ENCODE peak calls at places on chromosome 18, in nine cellular contexts. X, R, T, F, B, A, S, Y and C are unnamed samples.

GRCh38 chr18:47215554-47216138 is 35.8 kb downstream of the SKOR2 start:
- DNase-seq in F (peak), T (no peak), S (no peak), A (peak), R (no peak), B (peak), Y (peak), X (peak), C (no peak)

GRCh38 chr18:76459687-76460350 is 35.2 kb downstream of the ZNF516 start:
- DNase-seq in F (peak), A (no peak), S (no peak), B (peak), X (peak), Y (peak), T (no peak), R (no peak), C (no peak)

GRCh38 chr18:39647627-39648502 is 2082.3 kb upstream of the CELF4 start:
- DNase-seq in A (no peak), F (peak), B (peak), S (no peak), Y (peak), X (peak), R (no peak), T (no peak), C (no peak)

GRCh38 chr18:74800098-74800497 is 202.4 kb downstream of the ZNF407 start:
- DNase-seq in B (no peak), T (no peak), F (no peak), S (no peak), Y (no peak), A (no peak), R (no peak), X (no peak), C (no peak)

GRCh38 chr18:34075963-34076860 is 148.5 kb downstream of the NOL4 start:
- DNase-seq in R (no peak), Y (no peak), T (no peak), B (no peak), A (no peak), S (no peak), F (no peak), X (no peak), C (no peak)

GRCh38 chr18:3447035-3447894 is 2.7 kb upstream of the TGIF1 start:
- DNase-seq in B (peak), F (peak), Y (no peak), R (peak), A (no peak), T (peak), X (peak), S (no peak), C (no peak)

GRCh38 chr18:70523035-70523797 is 234.4 kb downstream of the SOCS6 start:
- DNase-seq in S (no peak), T (no peak), B (no peak), Y (no peak), F (no peak), A (no peak), X (no peak), R (no peak), C (no peak)

GRCh38 chr18:808086-808485 is 4.0 kb downstream of the YES1 start:
- DNase-seq in T (no peak), Y (no peak), A (no peak), B (no peak), X (peak), R (no peak), F (no peak), S (no peak), C (no peak)

GRCh38 chr18:51194604-51195003 is 2.9 kb downstream of the MEX3C start:
- DNase-seq in A (no peak), R (no peak), B (no peak), T (no peak), Y (no peak), X (no peak), F (no peak), S (no peak), C (no peak)

GRCh38 chr18:75475228-75475627 is 47.7 kb upstream of the SMIM21 start:
- DNase-seq in S (no peak), Y (peak), R (no peak), T (no peak), F (peak), X (peak), A (no peak), B (peak), C (no peak)

GRCh38 chr18:35581555-35582309 is at the start of gene GALNT1:
- DNase-seq in B (peak), A (peak), T (no peak), F (no peak), X (peak), R (no peak), S (no peak), Y (no peak), C (no peak)

GRCh38 chr18:69349912-69350597 is 50.6 kb upstream of the DOK6 start:
- DNase-seq in Y (no peak), B (no peak), S (no peak), F (no peak), A (no peak), T (no peak), R (no peak), X (no peak), C (no peak)

GRCh38 chr18:46732201-46732600 is 24.7 kb downstream of the ST8SIA5 start:
- DNase-seq in F (no peak), T (no peak), R (no peak), X (no peak), S (no peak), A (no peak), B (no peak), Y (no peak), C (no peak)

GRCh38 chr18:66682855-66683322 is 79.0 kb upstream of the CDH19 start:
- DNase-seq in F (no peak), A (no peak), Y (no peak), X (no peak), B (no peak), R (no peak), T (no peak), S (no peak), C (no peak)

GRCh38 chr18:44778788-44779187 is 98.1 kb downstream of the SETBP1 start:
- DNase-seq in B (no peak), X (no peak), A (no peak), T (no peak), R (no peak), F (no peak), S (no peak), Y (no peak), C (no peak)

GRCh38 chr18:44840053-44840826 is 159.6 kb downstream of the SETBP1 start:
- DNase-seq in X (peak), A (no peak), F (no peak), B (no peak), R (no peak), T (no peak), Y (no peak), S (no peak), C (no peak)

GRCh38 chr18:26440644-26441043 is 107.7 kb downstream of the KCTD1 start:
- DNase-seq in T (no peak), A (no peak), Y (no peak), R (no peak), F (no peak), B (no peak), X (no peak), S (no peak), C (no peak)

GRCh38 chr18:51864219-51864965 is 475.6 kb upstream of the DCC start:
- DNase-seq in S (no peak), T (no peak), X (no peak), Y (no peak), B (no peak), A (no peak), F (no peak), R (no peak), C (no peak)